ENCODE peak calls at places on chromosomes 11 and 22, in eight cellular contexts. O, X, Z, T, V, F, K and I are unnamed samples.
A peak's percentile ranks its signal among the peaks of the same experiment; 100 is the strongest.

GRCh38 chr11:120928506-120929062 is 95.3 kb upstream of the TBCEL start:
- DNase-seq in Z (no peak), K (no peak), V (no peak), T (no peak), O (no peak), X (no peak), F (no peak), I (no peak)

GRCh38 chr11:41950470-41951143 is 491.2 kb upstream of the LRRC4C start:
- DNase-seq in O (no peak), T (no peak), F (no peak), K (no peak), V (no peak), Z (no peak), X (no peak), I (no peak)

GRCh38 chr11:116527180-116527991 is 245.4 kb downstream of the BUD13 start:
- DNase-seq in X (no peak), F (no peak), Z (no peak), O (no peak), T (no peak), V (no peak), K (no peak), I (no peak)

GRCh38 chr11:72380132-72380503 is 54.2 kb downstream of the CLPB start:
- DNase-seq in F (no peak), T (no peak), Z (no peak), O (no peak), K (no peak), X (no peak), V (no peak), I (no peak)

GRCh38 chr11:13717331-13717730 is 48.9 kb downstream of the FAR1 start:
- DNase-seq in O (no peak), K (no peak), V (peak; percentile 3), T (peak; percentile 61), X (no peak), Z (no peak), F (peak; percentile 65), I (peak; percentile 25)

GRCh38 chr22:22871536-22872278 is 15.9 kb upstream of the IGLL5 start:
- DNase-seq in T (no peak), X (no peak), V (no peak), K (no peak), Z (no peak), O (no peak), F (no peak), I (no peak)

GRCh38 chr11:23679981-23680380 is 816.9 kb upstream of the LUZP2 start:
- DNase-seq in F (no peak), X (no peak), V (no peak), K (no peak), Z (no peak), T (no peak), O (no peak), I (no peak)

GRCh38 chr11:44608654-44609027 is 43.2 kb downstream of the CD82 start:
- DNase-seq in V (no peak), Z (no peak), T (no peak), X (no peak), O (no peak), F (no peak), K (no peak), I (no peak)

GRCh38 chr11:74090701-74091100 is 80.1 kb downstream of the C2CD3 start:
- DNase-seq in Z (peak; percentile 17), T (peak; percentile 7), F (no peak), V (peak; percentile 63), O (no peak), K (peak; percentile 6), X (no peak), I (no peak)

GRCh38 chr11:765025-765801 is 12.1 kb downstream of the GATD1 start:
- DNase-seq in X (peak; percentile 69), O (peak; percentile 47), V (peak; percentile 63), K (peak; percentile 55), F (no peak), T (peak; percentile 62), Z (peak; percentile 71), I (no peak)

GRCh38 chr22:17397756-17398155 is 28.5 kb downstream of the CECR2 start:
- DNase-seq in F (no peak), O (no peak), K (no peak), V (no peak), X (no peak), T (no peak), Z (no peak), I (no peak)

GRCh38 chr22:45864959-45865496 is 111.9 kb downstream of the WNT7B start:
- DNase-seq in O (no peak), F (no peak), X (no peak), K (no peak), Z (no peak), V (no peak), T (no peak), I (no peak)

GRCh38 chr22:19891350-19892248 is 36.9 kb upstream of the GNB1L start:
- DNase-seq in Z (peak; percentile 87), F (peak; percentile 67), V (no peak), X (peak; percentile 35), O (no peak), T (peak; percentile 84), K (peak; percentile 85), I (peak; percentile 73)

GRCh38 chr22:43827926-43828710 is 16.0 kb upstream of the EFCAB6 start:
- DNase-seq in K (no peak), X (no peak), T (no peak), F (no peak), Z (no peak), O (no peak), V (no peak), I (no peak)

GRCh38 chr11:103803062-103803461 is 233.4 kb upstream of the DDI1 start:
- DNase-seq in X (no peak), O (no peak), T (no peak), V (peak; percentile 61), K (no peak), Z (no peak), F (no peak), I (no peak)

GRCh38 chr11:67562951-67563350 is 20.7 kb upstream of the GSTP1 start:
- DNase-seq in Z (no peak), O (no peak), F (no peak), X (no peak), V (no peak), K (no peak), T (no peak), I (no peak)

GRCh38 chr11:17721242-17721999 is 2.0 kb downstream of the MYOD1 start:
- DNase-seq in V (no peak), K (no peak), F (no peak), T (no peak), Z (no peak), X (no peak), O (no peak), I (no peak)

GRCh38 chr22:36329217-36330078 is 58.3 kb downstream of the MYH9 start:
- DNase-seq in V (peak; percentile 99), X (no peak), Z (peak; percentile 90), O (no peak), K (peak; percentile 62), F (peak; percentile 88), T (peak; percentile 98), I (peak; percentile 96)

GRCh38 chr22:19114984-19115552 is 7.1 kb downstream of the DGCR2 start:
- DNase-seq in T (no peak), O (no peak), X (no peak), F (no peak), Z (no peak), K (no peak), V (no peak), I (no peak)

GRCh38 chr11:14858404-14858803 is 33.6 kb downstream of the CYP2R1 start:
- DNase-seq in X (no peak), V (no peak), F (no peak), K (no peak), O (no peak), Z (no peak), T (no peak), I (no peak)

GRCh38 chr11:115147243-115147807 is 356.9 kb downstream of the CADM1 start:
- DNase-seq in F (no peak), T (no peak), K (no peak), V (no peak), O (no peak), Z (no peak), X (no peak), I (no peak)

GRCh38 chr11:42410251-42410956 is 901.4 kb upstream of the API5 start:
- DNase-seq in T (no peak), F (no peak), Z (no peak), X (no peak), V (no peak), K (no peak), O (no peak), I (no peak)

GRCh38 chr11:35491231-35491871 is 34.1 kb downstream of the PAMR1 start:
- DNase-seq in V (no peak), F (peak; percentile 88), O (no peak), T (no peak), K (no peak), X (no peak), Z (no peak), I (peak; percentile 73)

GRCh38 chr11:124669193-124669592 is 4.3 kb downstream of the SIAE start:
- DNase-seq in K (peak; percentile 49), X (peak; percentile 81), O (no peak), T (peak; percentile 58), V (peak; percentile 35), Z (peak; percentile 34), F (no peak), I (peak; percentile 29)

GRCh38 chr11:9861860-9862725 is 198.2 kb downstream of the SWAP70 start:
- DNase-seq in K (peak; percentile 9), Z (peak; percentile 62), F (no peak), O (peak; percentile 14), V (peak; percentile 71), X (peak; percentile 81), T (peak; percentile 80), I (no peak)

GRCh38 chr11:35964846-35965245 is 21.0 kb downstream of the LDLRAD3 start:
- DNase-seq in T (no peak), X (no peak), V (peak; percentile 5), F (no peak), Z (no peak), K (no peak), O (no peak), I (no peak)

GRCh38 chr11:130388607-130389205 is 39.7 kb downstream of the ADAMTS8 start:
- DNase-seq in X (peak; percentile 41), O (no peak), V (no peak), F (no peak), Z (peak; percentile 14), T (no peak), K (peak; percentile 8), I (no peak)

GRCh38 chr11:8041576-8041975 is 39.4 kb upstream of the TUB start:
- DNase-seq in K (no peak), X (no peak), T (no peak), F (no peak), O (no peak), V (no peak), Z (no peak), I (no peak)